ENCODE peak calls at places on chromosomes 4 and X, in six cellular contexts. H, I, U, S, N and F are unnamed samples.

GRCh38 chrX:114075073-114075673 is 508.7 kb upstream of the HTR2C start:
- DNase-seq in H (peak; percentile 4), I (no peak), U (no peak), S (no peak), N (no peak), F (no peak)

GRCh38 chr4:96352051-96352517 is 512.2 kb downstream of the PDHA2 start:
- DNase-seq in H (peak; percentile 16), I (no peak), U (peak; percentile 48), S (no peak), N (peak; percentile 0), F (peak; percentile 0)

GRCh38 chr4:24428850-24429249 is 155.5 kb downstream of the DHX15 start:
- DNase-seq in H (no peak), I (no peak), U (no peak), S (no peak), N (no peak), F (no peak)

GRCh38 chrX:51891821-51892551 is 1.4 kb upstream of the MAGED1 start:
- DNase-seq in H (peak; percentile 35), I (no peak), U (no peak), S (no peak), N (no peak), F (peak; percentile 18)

GRCh38 chr4:98524271-98524670 is 134.1 kb downstream of the TSPAN5 start:
- DNase-seq in H (no peak), I (no peak), U (no peak), S (no peak), N (no peak), F (no peak)

GRCh38 chr4:1080961-1081688 is 32.2 kb downstream of the RNF212 start:
- DNase-seq in H (no peak), I (no peak), U (no peak), S (no peak), N (no peak), F (no peak)

GRCh38 chr4:109315818-109316217 is 13.4 kb upstream of the COL25A1 start:
- DNase-seq in H (no peak), I (peak; percentile 14), U (no peak), S (no peak), N (no peak), F (no peak)

GRCh38 chrX:115642895-115643530 is 82.0 kb downstream of the PLS3 start:
- DNase-seq in H (peak; percentile 48), I (peak; percentile 37), U (no peak), S (peak; percentile 23), N (peak; percentile 6), F (peak; percentile 12)

GRCh38 chr4:186570193-186570996 is 15.0 kb upstream of the MTNR1A start:
- DNase-seq in H (no peak), I (no peak), U (no peak), S (no peak), N (no peak), F (no peak)

GRCh38 chrX:107632291-107632690 is 4.0 kb downstream of the PRPS1 start:
- DNase-seq in H (no peak), I (no peak), U (no peak), S (no peak), N (no peak), F (no peak)

GRCh38 chrX:136112781-136113180 is 34.6 kb upstream of the FHL1 start:
- DNase-seq in H (no peak), I (no peak), U (no peak), S (no peak), N (no peak), F (no peak)

GRCh38 chr4:2341261-2341841 is 77.1 kb downstream of the ZFYVE28 start:
- DNase-seq in H (no peak), I (no peak), U (no peak), S (no peak), N (no peak), F (no peak)

GRCh38 chrX:77422886-77423648 is 24.1 kb upstream of the FGF16 start:
- DNase-seq in H (no peak), I (no peak), U (no peak), S (no peak), N (no peak), F (no peak)

GRCh38 chr4:103032575-103032974 is 13.1 kb upstream of the SLC9B1 start:
- DNase-seq in H (peak; percentile 10), I (peak; percentile 48), U (no peak), S (no peak), N (peak; percentile 52), F (peak; percentile 25)

GRCh38 chr4:11106190-11106589 is 322.5 kb downstream of the HS3ST1 start:
- DNase-seq in H (no peak), I (no peak), U (no peak), S (no peak), N (no peak), F (no peak)

GRCh38 chr4:112031712-112032328 is 113.4 kb upstream of the FAM241A start:
- DNase-seq in H (peak; percentile 36), I (peak; percentile 40), U (no peak), S (peak; percentile 13), N (peak; percentile 25), F (peak; percentile 9)

GRCh38 chr4:1830642-1831228 is 25.2 kb downstream of the LETM1 start:
- DNase-seq in H (no peak), I (no peak), U (no peak), S (no peak), N (no peak), F (no peak)

GRCh38 chr4:28360681-28361080 is 1500.0 kb downstream of the STIM2 start:
- DNase-seq in H (no peak), I (no peak), U (no peak), S (no peak), N (no peak), F (no peak)

GRCh38 chr4:28362169-28362568 is 1501.5 kb downstream of the STIM2 start:
- DNase-seq in H (no peak), I (no peak), U (no peak), S (no peak), N (no peak), F (no peak)

GRCh38 chr4:28354874-28355273 is 1494.2 kb downstream of the STIM2 start:
- DNase-seq in H (no peak), I (no peak), U (no peak), S (no peak), N (no peak), F (no peak)

DNA sequence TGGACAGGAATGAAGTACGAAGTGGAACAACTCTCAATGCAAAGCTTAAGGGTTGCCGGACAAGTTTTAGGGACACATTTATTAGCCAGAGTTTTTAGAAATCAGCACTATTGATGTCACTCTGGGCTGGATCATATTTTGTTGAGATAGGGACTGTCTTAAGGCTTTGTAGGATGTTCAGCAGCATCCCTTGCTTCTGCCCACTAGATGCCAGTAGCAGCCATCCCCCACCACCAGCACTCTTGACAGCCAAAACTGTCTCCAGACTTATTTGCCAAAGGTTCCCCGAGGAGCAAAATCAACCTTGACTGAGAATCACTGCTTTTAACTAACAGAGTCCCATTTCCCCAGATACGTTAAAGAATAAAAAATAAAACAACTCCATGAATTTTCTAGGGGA is 1497.3 kb downstream of the STIM2 start:
- DNase-seq in H (no peak), I (no peak), U (no peak), S (no peak), N (no peak), F (no peak)
- TF ChIP-seq GABPA in H (no peak), I (no peak), U (no peak), S (no peak), N (no peak), F (no peak)

GRCh38 chr4:7804759-7805385 is 134.8 kb downstream of the AFAP1 start:
- DNase-seq in H (no peak), I (no peak), U (no peak), S (no peak), N (no peak), F (no peak)
- H3K27ac ChIP-seq in H (peak overlapping the region; percentile 86), I (no peak overlapping the region), U (no peak overlapping the region), S (no peak overlapping the region), N (peak overlapping the region; percentile 85), F (no peak overlapping the region)

DNA sequence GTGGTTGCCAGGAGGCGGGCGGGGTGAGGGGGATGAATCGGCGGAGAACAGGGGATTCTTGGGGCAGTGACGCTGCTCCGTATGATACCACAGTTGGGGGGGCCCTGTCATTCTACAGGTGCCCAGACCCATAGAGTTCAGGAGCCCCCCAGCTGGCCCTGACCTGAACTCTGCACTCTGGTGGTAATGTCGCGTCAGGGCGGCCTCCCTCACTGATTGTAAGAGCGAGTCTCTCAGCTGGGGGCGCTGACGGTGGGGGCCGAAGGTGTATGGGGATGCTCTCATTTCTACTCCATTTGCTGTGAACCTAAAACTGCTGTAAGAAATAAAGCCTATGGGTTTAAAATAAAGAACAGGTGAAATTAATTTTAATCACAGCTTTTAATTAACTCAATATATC is 91.8 kb upstream of the PSAPL1 start:
- DNase-seq in H (no peak), I (no peak), U (no peak), S (no peak), N (no peak), F (no peak)
- TF ChIP-seq CTCF in H (no peak), I (no peak), U (no peak), S (no peak), N (no peak), F (no peak)

GRCh38 chr4:7187297-7187592 is 5.1 kb upstream of the SORCS2 start:
- DNase-seq in H (no peak), I (no peak), U (no peak), S (no peak), N (no peak), F (no peak)

GRCh38 chr4:7190278-7190594 is 2.1 kb upstream of the SORCS2 start:
- DNase-seq in H (no peak), I (no peak), U (no peak), S (no peak), N (no peak), F (no peak)

GRCh38 chr4:7189475-7190277 is 2.7 kb upstream of the SORCS2 start:
- DNase-seq in H (no peak), I (no peak), U (no peak), S (no peak), N (peak; percentile 21), F (no peak)

GRCh38 chr4:7187691-7188090 is 4.6 kb upstream of the SORCS2 start:
- DNase-seq in H (no peak), I (no peak), U (no peak), S (no peak), N (no peak), F (no peak)

GRCh38 chr4:7189066-7189465 is 3.3 kb upstream of the SORCS2 start:
- DNase-seq in H (no peak), I (no peak), U (no peak), S (no peak), N (no peak), F (no peak)
- TF ChIP-seq GABPA in H (no peak), I (no peak), U (no peak), S (no peak), N (no peak), F (no peak)